ENCODE peak calls at places on chromosome 16, in ten cellular contexts. K is CD8-positive, alpha-beta T cell; H is lower leg skin; S is mammary epithelial cell; X is AG09309; V is AG04450; Q is BE2C; I is adrenal gland; C is PC-9; D is neural progenitor cell. F is an unnamed sample.

GRCh38 chr16:81069063-81069462 is 8.0 kb downstream of the C16orf46 start:
- DNase-seq in K (no peak), C (no peak), I (no peak), V (no peak), S (no peak), H (no peak), Q (no peak), D (no peak), X (no peak), F (no peak)

GRCh38 chr16:20114356-20114755 is 40.7 kb upstream of the GPR139 start:
- DNase-seq in H (peak), C (no peak), V (no peak), I (peak), S (peak), D (no peak), K (no peak), Q (no peak), X (no peak), F (no peak)

GRCh38 chr16:27959914-27960313 is 103.6 kb downstream of the GSG1L start:
- DNase-seq in Q (no peak), K (no peak), D (no peak), X (no peak), S (no peak), V (no peak), C (no peak), H (no peak), I (no peak), F (no peak)

GRCh38 chr16:4410335-4411075 is 5.9 kb downstream of the CORO7 start:
- DNase-seq in Q (peak), X (no peak), C (no peak), K (no peak), H (no peak), D (no peak), S (peak), I (peak), V (peak), F (peak)

GRCh38 chr16:49469930-49470451 is 96.4 kb downstream of the C16orf78 start:
- DNase-seq in V (no peak), H (no peak), S (no peak), D (no peak), Q (no peak), I (no peak), C (no peak), X (no peak), K (no peak), F (no peak)

GRCh38 chr16:56525154-56525720 is 5.4 kb upstream of the BBS2 start:
- DNase-seq in Q (no peak), S (no peak), I (no peak), H (no peak), V (no peak), C (no peak), K (no peak), X (peak), D (no peak), F (no peak)

GRCh38 chr16:11742041-11742535 is 569 bp downstream of the TXNDC11 start:
- DNase-seq in C (peak), K (peak), V (no peak), I (peak), D (no peak), S (peak), H (peak), X (no peak), Q (no peak), F (peak)

GRCh38 chr16:28587386-28587785 is 9.5 kb downstream of the SULT1A2 start:
- DNase-seq in K (no peak), C (peak), Q (no peak), I (peak), X (no peak), S (peak), V (no peak), D (no peak), H (no peak), F (no peak)

GRCh38 chr16:71986131-71986530 is 14.1 kb downstream of the PKD1L3 start:
- DNase-seq in S (no peak), Q (no peak), V (no peak), C (no peak), D (no peak), H (no peak), K (no peak), I (no peak), X (no peak), F (no peak)

GRCh38 chr16:71985262-71985974 is 14.8 kb downstream of the PKD1L3 start:
- DNase-seq in I (no peak), Q (no peak), S (no peak), V (no peak), X (no peak), C (no peak), D (no peak), H (no peak), K (no peak), F (no peak)
- H3K4me3 ChIP-seq in I (no peak), Q (no peak), S (no peak), V (no peak), X (no peak), C (no peak), D (no peak), H (no peak), K (no peak), F (no peak)

GRCh38 chr16:13959626-13960025 is 39.7 kb downstream of the ERCC4 start:
- DNase-seq in Q (no peak), D (no peak), K (no peak), V (no peak), C (no peak), H (no peak), I (no peak), S (no peak), X (no peak), F (no peak)

GRCh38 chr16:13956635-13957196 is 36.8 kb downstream of the ERCC4 start:
- DNase-seq in Q (no peak), C (no peak), D (no peak), I (peak), H (no peak), K (no peak), X (no peak), S (no peak), V (no peak), F (no peak)

GRCh38 chr16:13961099-13961811 is 41.3 kb downstream of the ERCC4 start:
- DNase-seq in H (no peak), V (peak), X (no peak), Q (no peak), I (peak), C (no peak), K (no peak), D (no peak), S (no peak), F (no peak)

GRCh38 chr16:13958438-13958837 is 38.5 kb downstream of the ERCC4 start:
- DNase-seq in K (no peak), C (no peak), V (no peak), H (no peak), X (no peak), I (no peak), Q (no peak), D (no peak), S (no peak), F (no peak)

GRCh38 chr16:13957197-13958078 is 37.5 kb downstream of the ERCC4 start:
- DNase-seq in H (peak), D (peak), K (no peak), Q (peak), X (peak), C (peak), V (peak), S (peak), I (peak), F (peak)
- H3K4me3 ChIP-seq in H (no peak), D (no peak), K (no peak), Q (peak), X (peak), C (peak), V (peak), S (peak), I (peak), F (no peak)

GRCh38 chr16:90019543-90020259 is 445 bp upstream of the DBNDD1 start:
- DNase-seq in K (peak), H (no peak), D (peak), Q (peak), V (peak), C (peak), X (no peak), S (no peak), I (peak), F (peak)

GRCh38 chr16:90018297-90019200 is 707 bp downstream of the DBNDD1 start:
- DNase-seq in S (no peak), Q (no peak), K (no peak), X (no peak), C (peak), H (no peak), I (peak), V (no peak), D (peak), F (no peak)

GRCh38 chr16:90020838-90021382 is 1.7 kb upstream of the DBNDD1 start:
- DNase-seq in C (no peak), Q (peak), V (peak), I (no peak), H (no peak), X (no peak), S (no peak), D (no peak), K (no peak), F (no peak)

GRCh38 chr16:90019201-90019542 is at the start of gene DBNDD1:
- DNase-seq in D (no peak), C (no peak), I (no peak), K (no peak), X (no peak), S (no peak), V (no peak), Q (no peak), H (no peak), F (no peak)

GRCh38 chr16:90020260-90020837 is 1.1 kb upstream of the DBNDD1 start:
- DNase-seq in D (no peak), K (no peak), V (no peak), H (no peak), C (no peak), Q (no peak), X (no peak), I (no peak), S (peak), F (no peak)
- H3K4me3 ChIP-seq in D (peak), K (no peak), V (peak), H (no peak), C (peak), Q (peak), X (no peak), I (no peak), S (no peak), F (peak)

GRCh38 chr16:3186946-3187690 is 886 bp upstream of the OR1F1 start:
- DNase-seq in S (no peak), D (no peak), X (no peak), H (no peak), I (no peak), V (no peak), K (no peak), Q (no peak), C (no peak), F (no peak)

GRCh38 chr16:3180445-3180878 is 7.5 kb upstream of the OR1F1 start:
- DNase-seq in H (no peak), X (no peak), Q (peak), D (no peak), S (peak), C (no peak), K (no peak), I (no peak), V (no peak), F (peak)

GRCh38 chr16:3179651-3180050 is 8.4 kb upstream of the OR1F1 start:
- DNase-seq in S (no peak), X (no peak), I (no peak), K (no peak), H (no peak), C (no peak), Q (no peak), V (no peak), D (no peak), F (no peak)

GRCh38 chr16:3182608-3183444 is 5.2 kb upstream of the OR1F1 start:
- DNase-seq in D (peak), Q (peak), K (peak), V (no peak), S (peak), H (no peak), C (peak), I (no peak), X (no peak), F (peak)

GRCh38 chr16:3183445-3184139 is 4.4 kb upstream of the OR1F1 start:
- DNase-seq in I (no peak), D (no peak), H (no peak), C (no peak), V (no peak), S (no peak), X (no peak), Q (peak), K (no peak), F (no peak)
- H3K4me3 ChIP-seq in I (no peak), D (peak), H (no peak), C (peak), V (peak), S (peak), X (peak), Q (peak), K (peak), F (no peak)

GRCh38 chr16:58462089-58462488 is 37.9 kb upstream of the NDRG4 start:
- DNase-seq in I (no peak), K (no peak), V (no peak), Q (no peak), X (no peak), S (no peak), H (no peak), D (no peak), C (no peak), F (no peak)
- H3K4me3 ChIP-seq in I (no peak), K (no peak), V (no peak), Q (no peak), X (no peak), S (no peak), H (no peak), D (no peak), C (no peak), F (no peak)

GRCh38 chr16:22815863-22816262 is 1.9 kb downstream of the HS3ST2 start:
- DNase-seq in I (no peak), S (peak), X (no peak), H (no peak), Q (no peak), K (no peak), C (no peak), V (no peak), D (no peak), F (no peak)
- H3K4me3 ChIP-seq in I (no peak), S (peak), X (no peak), H (no peak), Q (peak), K (no peak), C (no peak), V (no peak), D (no peak), F (no peak)

DNA sequence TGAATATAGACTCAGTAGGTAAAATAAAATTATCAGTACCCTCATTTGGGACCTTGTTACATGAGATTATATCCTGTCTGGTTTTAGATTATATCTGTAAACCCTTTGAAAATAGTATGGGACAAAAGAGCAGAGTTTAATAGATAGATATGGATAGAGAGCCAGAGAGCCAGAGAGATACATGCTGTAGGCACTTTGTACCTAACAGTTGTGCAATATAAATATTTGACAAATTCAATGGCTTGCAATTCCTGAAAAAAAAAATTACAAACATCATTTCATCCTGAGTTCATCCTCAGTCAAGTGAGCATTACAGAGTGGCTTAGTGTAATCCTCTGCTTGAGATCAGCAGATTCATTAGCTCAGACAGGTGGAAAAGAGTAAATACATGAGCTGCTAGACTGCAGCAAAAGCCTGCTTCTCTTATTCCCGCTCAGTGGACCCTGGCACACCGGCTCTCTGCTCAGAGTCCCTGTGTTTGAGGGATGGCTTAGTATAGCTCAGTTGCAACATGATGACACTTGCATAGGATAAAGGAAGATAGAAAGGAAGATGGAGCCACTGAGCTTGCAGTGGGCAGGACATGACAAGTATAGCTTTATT is 931.6 kb upstream of the GOT2 start:
- DNase-seq in I (no peak), Q (no peak), H (no peak), K (no peak), D (peak), S (no peak), X (no peak), V (no peak), C (no peak), F (no peak)
- H3K4me3 ChIP-seq in I (no peak), Q (no peak), H (no peak), K (no peak), D (no peak), S (no peak), X (no peak), V (no peak), C (no peak), F (no peak)

F was measured in HAP-1.